ENCODE peak calls at places on chromosomes 11 and 22, in four cellular contexts. U is HepG2, C is K562, W is GM12878. Z is an unnamed sample.

GRCh38 chr11:104926771-104927470 is 28.7 kb upstream of the CASP12 start:
- DNase-seq in U (no peak), C (no peak), W (no peak), Z (no peak)

GRCh38 chr22:25098445-25099081 is 101.1 kb upstream of the CRYBB3 start:
- DNase-seq in U (no peak), C (no peak), W (no peak), Z (no peak)

GRCh38 chr11:57900315-57900714 is 123.4 kb upstream of the OR9Q1 start:
- DNase-seq in U (no peak), C (no peak), W (no peak), Z (peak; percentile 41)

GRCh38 chr11:83284501-83285051 is 1.6 kb downstream of the CCDC90B start:
- DNase-seq in U (peak; percentile 72), C (no peak), W (no peak), Z (no peak)

GRCh38 chr11:110130642-110131238 is 37.5 kb downstream of the ZC3H12C start:
- DNase-seq in U (no peak), C (no peak), W (no peak), Z (no peak)

GRCh38 chr22:32804036-32804435 is 2.5 kb downstream of the TIMP3 start:
- DNase-seq in U (no peak), C (no peak), W (no peak), Z (no peak)

GRCh38 chr22:31530816-31531180 is 34.5 kb downstream of the SFI1 start:
- DNase-seq in U (no peak), C (no peak), W (no peak), Z (no peak)

GRCh38 chr22:20503816-20504215 is 3.6 kb upstream of the MED15 start:
- DNase-seq in U (no peak), C (no peak), W (no peak), Z (peak; percentile 75)

DNA sequence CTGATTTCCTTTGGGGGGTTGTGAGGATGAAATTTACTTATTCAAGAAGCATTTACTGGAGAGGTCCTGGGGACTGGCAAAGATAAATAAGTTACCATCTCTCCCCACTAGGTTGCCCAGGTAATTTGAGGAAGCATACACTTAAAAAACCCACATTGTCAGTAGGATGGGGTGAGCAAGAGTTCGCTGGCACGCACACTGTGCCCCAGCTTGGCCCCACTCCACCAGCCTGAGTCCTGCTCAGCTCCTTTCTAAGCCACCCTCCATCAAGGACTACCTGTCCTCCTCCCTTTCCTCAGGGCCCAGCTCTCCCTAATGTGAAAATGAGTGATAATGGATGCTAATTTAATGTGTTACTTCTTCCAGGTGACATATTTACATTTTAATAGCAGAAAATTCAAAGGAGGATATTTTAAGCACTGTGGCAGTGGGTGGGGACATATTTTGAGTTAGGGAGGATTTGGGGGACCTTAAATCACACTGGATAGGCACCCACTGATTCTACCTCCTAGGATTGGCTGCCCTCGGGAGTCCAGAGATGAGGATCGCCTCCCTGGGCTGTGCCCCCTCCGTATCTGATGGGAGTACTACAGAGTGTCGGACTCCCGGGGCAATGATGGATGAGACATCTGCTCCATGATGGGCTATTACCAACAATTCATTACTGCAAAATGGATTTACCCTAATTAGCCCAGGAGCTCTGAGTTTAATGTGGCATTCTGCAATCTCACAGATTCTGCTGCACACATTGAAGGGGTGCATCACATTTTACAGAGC is 216.7 kb upstream of the PLET1 start:
- DNase-seq in U (no peak), C (no peak), W (no peak), Z (no peak)
- TF ChIP-seq CHD4 in U (no peak), C (no peak), W (no peak), Z (no peak)

DNA sequence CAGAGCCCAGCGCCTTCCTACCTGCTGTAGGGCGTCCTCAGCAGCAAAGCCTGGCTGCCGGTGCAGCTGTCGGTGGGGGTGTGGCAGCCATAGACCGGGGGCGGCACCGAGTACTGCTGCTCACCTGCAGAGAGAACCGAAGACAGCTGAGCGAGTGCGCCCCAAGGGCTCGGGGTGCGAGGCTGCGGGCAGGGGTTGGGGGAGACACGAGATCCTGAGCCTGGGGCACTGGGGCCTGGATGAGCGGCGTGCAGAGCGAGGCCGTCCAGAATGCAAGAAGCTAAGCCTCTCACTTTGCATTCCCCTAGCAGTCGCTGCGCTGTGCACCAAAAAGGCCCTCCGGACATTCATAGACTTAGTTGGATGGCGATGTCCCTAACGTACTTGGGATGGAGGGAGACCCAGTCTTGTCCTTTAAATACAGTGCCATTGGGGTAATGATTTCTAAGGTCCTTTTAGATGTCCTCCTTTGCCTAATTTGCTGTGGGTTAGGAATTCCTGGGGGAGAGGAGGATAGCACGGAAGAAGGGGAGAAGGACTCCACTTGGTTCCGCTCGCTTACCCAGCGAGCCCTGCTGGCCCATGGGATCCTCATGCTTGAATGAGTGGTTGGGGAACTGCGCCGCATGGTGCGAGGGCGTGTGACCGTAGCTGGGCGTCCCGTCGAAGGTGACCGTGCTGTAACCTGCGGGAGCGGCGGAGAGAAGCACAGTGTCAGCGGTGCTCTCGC is 7.2 kb downstream of the WT1 start:
- DNase-seq in U (no peak), C (no peak), W (no peak), Z (no peak)
- TF ChIP-seq CHD4 in U (no peak), C (no peak), W (no peak), Z (no peak)

GRCh38 chr11:93532285-93532789 is 10.9 kb downstream of the SMCO4 start:
- DNase-seq in U (no peak), C (no peak), W (no peak), Z (no peak)

GRCh38 chr11:93528252-93528651 is 14.9 kb downstream of the SMCO4 start:
- DNase-seq in U (no peak), C (no peak), W (no peak), Z (no peak)

GRCh38 chr11:93530468-93530826 is 12.7 kb downstream of the SMCO4 start:
- DNase-seq in U (no peak), C (no peak), W (no peak), Z (no peak)

GRCh38 chr11:93528757-93529639 is 14.2 kb downstream of the SMCO4 start:
- DNase-seq in U (no peak), C (no peak), W (no peak), Z (no peak)

GRCh38 chr11:93529707-93530467 is 13.3 kb downstream of the SMCO4 start:
- DNase-seq in U (peak; percentile 74), C (no peak), W (no peak), Z (no peak)
- TF ChIP-seq CHD4 in U (no peak), C (no peak), W (no peak), Z (no peak)

DNA sequence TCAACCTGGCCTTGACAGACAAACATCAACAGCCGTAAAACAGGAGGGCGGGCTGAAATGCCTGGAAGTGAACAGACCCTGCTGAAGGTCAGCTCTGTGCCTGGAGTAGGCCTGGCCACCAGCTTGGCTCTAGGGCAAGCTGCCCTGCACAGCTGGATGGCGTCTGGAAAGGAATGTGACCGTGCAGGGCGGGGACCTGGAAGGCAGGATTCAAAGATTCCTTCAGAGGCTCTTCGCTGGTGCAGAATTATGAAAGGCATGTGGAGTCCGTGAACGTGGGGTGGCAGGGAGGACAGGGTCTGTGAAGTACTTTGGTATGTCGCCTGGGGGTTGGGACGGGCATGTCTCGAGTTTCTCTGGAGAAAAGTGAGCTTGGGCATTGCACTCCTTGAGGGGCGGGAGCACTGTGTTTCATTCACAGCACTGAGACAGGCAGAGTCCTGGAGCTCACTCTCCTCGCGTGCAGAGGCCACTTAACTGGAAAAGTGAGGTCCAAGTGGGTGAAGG is 1.5 kb downstream of the EHD1 start:
- DNase-seq in U (peak; percentile 39), C (no peak), W (no peak), Z (no peak)
- TF ChIP-seq CHD4 in U (no peak), C (no peak), W (no peak), Z (no peak)

DNA sequence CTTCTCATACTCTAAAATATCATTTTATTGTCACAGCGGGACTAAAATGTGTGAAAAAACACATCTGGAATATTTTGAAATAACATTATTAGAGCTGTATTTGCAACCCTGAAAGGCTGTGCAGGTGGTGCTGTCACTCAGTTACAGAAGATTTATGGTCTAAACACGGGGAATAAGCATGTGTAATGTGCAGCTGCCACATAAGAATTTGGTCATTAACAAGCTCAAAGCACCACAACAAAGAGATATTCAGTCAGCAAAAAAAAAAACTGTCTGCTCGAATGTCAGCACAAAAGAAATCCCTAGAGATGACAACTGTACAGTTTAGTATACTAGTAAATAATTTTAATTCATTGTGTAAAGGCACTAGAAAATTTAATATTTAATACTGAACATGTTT is 31.3 kb downstream of the TMEM123 start:
- DNase-seq in U (no peak), C (no peak), W (no peak), Z (no peak)
- TF ChIP-seq CHD4 in U (no peak), C (no peak), W (no peak), Z (no peak)

DNA sequence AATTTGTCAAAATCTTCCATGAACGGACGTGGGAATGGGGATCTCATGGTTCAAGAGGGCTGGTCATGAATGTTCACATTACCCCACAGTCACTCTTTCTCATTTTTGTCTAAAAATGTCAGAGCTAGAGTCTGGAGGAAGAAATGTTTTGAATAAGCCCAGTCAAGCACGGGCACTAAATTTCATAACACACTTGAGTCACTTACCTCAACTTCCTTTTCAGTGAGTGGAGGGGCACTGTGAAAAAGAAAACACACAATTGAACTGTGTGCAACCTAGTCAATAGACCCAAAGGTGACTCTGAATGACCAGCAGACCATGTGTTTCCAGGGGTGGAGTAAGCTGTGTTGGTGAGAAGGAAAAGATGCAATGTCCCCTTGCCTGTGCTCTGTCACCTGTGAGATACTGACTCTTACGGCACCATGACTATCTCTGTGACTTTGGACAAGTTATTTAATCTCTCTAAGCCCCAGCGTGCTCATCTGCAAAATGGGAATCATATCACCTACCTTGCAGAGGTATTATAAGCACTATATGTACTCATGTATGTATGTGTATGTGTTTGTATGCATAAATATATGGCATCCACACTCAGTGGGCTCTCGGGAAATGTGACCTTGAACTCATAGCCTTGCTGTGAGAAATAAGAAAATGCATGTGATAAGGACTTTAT is 38.2 kb upstream of the LYVE1 start:
- DNase-seq in U (no peak), C (no peak), W (peak; percentile 16), Z (no peak)
- TF ChIP-seq CHD4 in U (no peak), C (no peak), W (no peak), Z (no peak)

Z was measured in A549.